ENCODE peak calls at places on chromosome 9, in seven cellular contexts. E is cerebellum; B is activated CD8-positive, alpha-beta memory T cell treated with anti-CD3 and anti-CD28 coated beads for 48 hours; D is stimulated activated CD4-positive, alpha-beta T cell treated with anti-CD3 and anti-CD28 coated beads, Interleukin-1b, Interleukin-23, amount 100 ng/mL, for 4 hours; Z is psoas muscle; M is effector CD8-positive, alpha-beta T cell; L is activated CD4-positive, CD25-positive, alpha-beta regulatory T cell treated with anti-CD3 and anti-CD28 coated beads, Interleukin-2, amount 50 U/mL, for 16 hours. W is an unnamed sample.

GRCh38 chr9:89059925-89060506 is 68.7 kb downstream of the S1PR3 start:
- DNase-seq in M (no peak), E (no peak), Z (no peak), D (no peak), L (no peak), B (no peak), W (no peak)

GRCh38 chr9:23342296-23342695 is 483.7 kb downstream of the ELAVL2 start:
- DNase-seq in E (no peak), M (no peak), D (no peak), L (no peak), B (no peak), Z (no peak), W (no peak)

GRCh38 chr9:129258823-129259301 is 80.8 kb upstream of the IER5L start:
- DNase-seq in E (no peak), L (no peak), D (peak), B (no peak), M (peak), Z (no peak), W (peak)

GRCh38 chr9:129250786-129251185 is 72.7 kb upstream of the IER5L start:
- DNase-seq in E (no peak), B (no peak), D (no peak), Z (no peak), L (no peak), M (no peak), W (no peak)

GRCh38 chr9:123002754-123003153 is 30.7 kb upstream of the GPR21 start:
- DNase-seq in D (no peak), Z (no peak), M (no peak), L (no peak), E (no peak), B (no peak), W (no peak)

GRCh38 chr9:96186601-96187011 is 115.4 kb downstream of the HSD17B3 start:
- DNase-seq in L (no peak), Z (no peak), D (no peak), B (no peak), M (no peak), E (no peak), W (no peak)

GRCh38 chr9:21385131-21385665 is at the start of gene IFNA2:
- DNase-seq in B (no peak), Z (no peak), L (no peak), M (no peak), E (no peak), D (no peak), W (no peak)

GRCh38 chr9:69465473-69465872 is 140.5 kb downstream of the ENTREP1 start:
- DNase-seq in B (no peak), D (no peak), E (no peak), Z (peak), M (no peak), L (no peak), W (no peak)

GRCh38 chr9:76438841-76439588 is 20.0 kb upstream of the GCNT1 start:
- DNase-seq in E (no peak), D (no peak), M (no peak), Z (no peak), L (no peak), B (no peak), W (no peak)

GRCh38 chr9:129270903-129271431 is 92.9 kb upstream of the IER5L start:
- DNase-seq in L (no peak), Z (no peak), D (no peak), E (no peak), M (no peak), B (no peak), W (no peak)

GRCh38 chr9:37010976-37011375 is 23.1 kb downstream of the PAX5 start:
- DNase-seq in L (no peak), Z (no peak), D (no peak), M (no peak), E (no peak), B (no peak), W (no peak)

W was measured in pancreas.